ENCODE peak calls at places on chromosomes 2 and 18, in six cellular contexts. Y is PC-3, P is MM.1S, N is GM23338, S is fibroblast of lung, X is H1. I is an unnamed sample.

GRCh38 chr2:2046497-2046896 is 284.6 kb downstream of the MYT1L start:
- DNase-seq in Y (no peak), P (peak; percentile 40), N (no peak), S (no peak), X (no peak), I (no peak)

GRCh38 chr2:10407841-10408648 is 40.1 kb downstream of the ODC1 start:
- DNase-seq in Y (peak; percentile 96), P (peak; percentile 81), N (peak; percentile 34), S (peak; percentile 81), X (no peak), I (peak; percentile 51)

GRCh38 chr2:119574108-119574815 is 30.0 kb downstream of the CFAP221 start:
- DNase-seq in Y (no peak), P (peak; percentile 74), N (no peak), S (no peak), X (no peak), I (peak; percentile 21)

GRCh38 chr2:193371200-193371599 is 1176.5 kb upstream of the TMEFF2 start:
- DNase-seq in Y (no peak), P (no peak), N (peak; percentile 36), S (no peak), X (no peak), I (no peak)

GRCh38 chr2:153770359-153770991 is 101.2 kb upstream of the GALNT13 start:
- DNase-seq in Y (peak; percentile 8), P (no peak), N (peak; percentile 26), S (no peak), X (no peak), I (no peak)

GRCh38 chr2:140808816-140809215 is 1322.0 kb downstream of the LRP1B start:
- DNase-seq in Y (peak; percentile 40), P (peak; percentile 69), N (peak; percentile 65), S (no peak), X (no peak), I (no peak)

GRCh38 chr2:213317929-213318328 is 33.7 kb downstream of the SPAG16 start:
- DNase-seq in Y (peak; percentile 56), P (peak; percentile 34), N (no peak), S (peak; percentile 84), X (no peak), I (no peak)

GRCh38 chr2:55923091-55923977 is at the start of gene EFEMP1:
- DNase-seq in Y (peak; percentile 69), P (peak; percentile 83), N (peak; percentile 89), S (peak; percentile 73), X (no peak), I (no peak)

GRCh38 chr2:229586746-229587705 is 127.3 kb downstream of the DNER start:
- DNase-seq in Y (peak; percentile 93), P (peak; percentile 43), N (peak; percentile 96), S (peak; percentile 70), X (peak; percentile 70), I (no peak)

GRCh38 chr2:48131503-48132293 is 225.4 kb upstream of the FBXO11 start:
- DNase-seq in Y (no peak), P (no peak), N (no peak), S (peak; percentile 65), X (no peak), I (no peak)

GRCh38 chr2:74037379-74037860 is 52.7 kb downstream of the TET3 start:
- DNase-seq in Y (no peak), P (peak; percentile 24), N (no peak), S (peak; percentile 36), X (no peak), I (peak; percentile 54)

GRCh38 chr18:22048221-22048620 is 121.2 kb upstream of the GATA6 start:
- DNase-seq in Y (no peak), P (no peak), N (no peak), S (no peak), X (no peak), I (no peak)

GRCh38 chr18:48951448-48952286 is 902 bp upstream of the SMAD7 start:
- DNase-seq in Y (peak; percentile 61), P (peak; percentile 95), N (peak; percentile 93), S (peak; percentile 89), X (no peak), I (no peak)
- TF ChIP-seq EZH2 in Y (no peak), P (no peak), N (no peak), S (no peak), X (no peak), I (no peak)

DNA sequence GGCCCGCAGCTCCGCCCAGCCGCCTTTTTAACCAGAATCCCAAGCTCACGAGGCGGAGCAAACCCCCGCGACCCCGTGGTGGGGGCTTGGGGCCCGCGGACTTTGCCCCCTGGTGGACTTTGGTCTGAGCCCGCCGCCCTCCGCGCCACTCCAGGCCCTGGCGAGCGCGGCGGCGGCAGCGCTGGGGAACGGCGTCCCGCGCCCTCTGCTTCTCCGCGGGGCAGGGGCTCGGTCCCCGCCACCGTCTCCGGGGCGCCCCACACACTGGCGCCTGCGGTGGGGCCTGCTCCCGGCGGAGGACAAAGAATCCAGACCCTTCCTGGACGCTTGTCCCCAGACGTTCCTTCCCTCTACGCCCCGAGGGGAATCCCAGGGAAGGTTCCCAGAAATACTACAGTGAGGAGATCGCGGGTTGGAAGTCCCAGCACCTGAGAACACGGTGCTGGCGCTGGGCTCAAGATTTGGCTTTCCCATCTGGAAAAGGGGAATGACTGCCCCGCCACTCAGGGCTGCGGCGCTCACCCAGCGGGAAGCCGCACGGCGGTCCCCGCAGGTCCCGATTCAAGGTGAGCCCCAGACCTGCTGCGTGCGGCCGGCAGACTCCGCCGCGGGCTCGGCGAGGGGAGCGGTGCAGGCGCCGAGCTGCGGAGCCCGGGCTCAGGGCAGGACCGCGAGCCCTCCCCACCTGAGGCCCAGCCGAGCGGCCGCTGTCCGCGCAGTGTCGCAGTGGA is at the start of gene HAAO:
- DNase-seq in Y (no peak), P (no peak), N (peak; percentile 83), S (no peak), X (no peak), I (no peak)
- TF ChIP-seq EZH2 in Y (no peak), P (no peak), N (no peak), S (peak; percentile 92), X (no peak), I (no peak)

DNA sequence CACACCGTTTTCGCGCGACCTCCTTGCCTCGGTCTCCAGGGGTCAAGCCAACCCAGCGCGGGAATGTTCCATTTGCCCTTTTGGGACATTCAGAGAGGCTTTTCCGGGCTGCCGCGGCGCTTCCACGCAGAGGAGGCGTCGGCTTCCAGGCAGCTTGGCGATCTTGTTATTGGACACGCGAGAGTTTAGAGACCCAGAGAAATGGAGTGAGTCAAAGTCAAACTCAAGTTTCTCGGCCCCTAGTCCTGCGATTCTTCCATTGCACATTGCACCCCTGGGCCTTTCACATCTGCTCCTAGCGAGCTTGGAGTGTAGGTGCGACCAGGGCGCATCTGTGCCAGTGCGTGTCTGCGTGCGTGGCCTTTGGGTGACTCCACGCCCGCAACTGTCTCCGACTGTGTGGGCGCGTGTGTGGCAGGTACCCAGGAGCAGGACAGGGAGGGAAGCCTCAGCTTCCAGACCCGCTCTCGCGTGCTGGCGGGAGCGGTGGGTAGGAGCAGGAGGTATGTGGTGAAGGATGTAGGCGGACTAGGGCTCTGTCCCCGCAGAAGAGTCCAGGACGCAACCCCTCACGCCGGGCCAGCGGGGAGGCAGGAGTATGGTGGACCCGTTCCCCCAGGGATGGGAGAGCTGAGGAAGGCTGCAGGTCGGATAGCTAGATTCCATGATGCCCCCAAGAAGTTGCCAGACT is 13.5 kb downstream of the SIX3 start:
- DNase-seq in Y (no peak), P (no peak), N (no peak), S (no peak), X (no peak), I (no peak)
- TF ChIP-seq EZH2 in Y (no peak), P (no peak), N (peak; percentile 75), S (peak; percentile 85), X (peak; percentile 94), I (no peak)

GRCh38 chr18:79708412-79708811 is 28.8 kb downstream of the CTDP1 start:
- DNase-seq in Y (no peak), P (no peak), N (no peak), S (no peak), X (no peak), I (no peak)
- TF ChIP-seq EZH2 in Y (no peak), P (no peak), N (no peak), S (no peak), X (no peak), I (no peak)

GRCh38 chr2:72919414-72920316 is 2.3 kb downstream of the EMX1 start:
- DNase-seq in Y (no peak), P (no peak), N (peak; percentile 76), S (no peak), X (no peak), I (no peak)
- TF ChIP-seq EZH2 in Y (no peak), P (no peak), N (peak; percentile 62), S (no peak), X (no peak), I (peak; percentile 77)

DNA sequence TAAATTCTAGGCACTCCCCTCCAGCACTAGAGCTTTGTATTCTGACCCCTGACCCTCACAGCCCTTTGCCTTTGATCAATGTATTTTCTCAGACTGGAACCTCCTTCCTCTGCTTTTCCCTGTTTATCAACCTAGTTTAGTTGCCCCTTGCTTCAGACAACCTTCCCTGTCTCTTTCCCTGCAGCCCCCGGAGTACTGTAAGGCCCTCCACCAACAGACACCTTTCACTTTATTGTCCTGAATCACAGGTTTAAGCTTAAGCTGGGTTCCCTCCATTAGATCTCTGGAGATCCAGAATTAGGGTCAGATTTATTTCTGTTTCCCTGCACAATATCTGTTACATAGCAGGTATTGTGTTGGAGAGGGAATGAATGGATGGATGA is 140.2 kb downstream of the DDX1 start:
- DNase-seq in Y (no peak), P (no peak), N (no peak), S (no peak), X (no peak), I (no peak)
- TF ChIP-seq EZH2 in Y (no peak), P (no peak), N (no peak), S (no peak), X (no peak), I (no peak)

GRCh38 chr2:176099159-176099736 is 347 bp upstream of the HOXD12 start:
- DNase-seq in Y (no peak), P (no peak), N (peak; percentile 48), S (no peak), X (no peak), I (no peak)
- TF ChIP-seq EZH2 in Y (no peak), P (no peak), N (peak; percentile 96), S (no peak), X (no peak), I (no peak)

DNA sequence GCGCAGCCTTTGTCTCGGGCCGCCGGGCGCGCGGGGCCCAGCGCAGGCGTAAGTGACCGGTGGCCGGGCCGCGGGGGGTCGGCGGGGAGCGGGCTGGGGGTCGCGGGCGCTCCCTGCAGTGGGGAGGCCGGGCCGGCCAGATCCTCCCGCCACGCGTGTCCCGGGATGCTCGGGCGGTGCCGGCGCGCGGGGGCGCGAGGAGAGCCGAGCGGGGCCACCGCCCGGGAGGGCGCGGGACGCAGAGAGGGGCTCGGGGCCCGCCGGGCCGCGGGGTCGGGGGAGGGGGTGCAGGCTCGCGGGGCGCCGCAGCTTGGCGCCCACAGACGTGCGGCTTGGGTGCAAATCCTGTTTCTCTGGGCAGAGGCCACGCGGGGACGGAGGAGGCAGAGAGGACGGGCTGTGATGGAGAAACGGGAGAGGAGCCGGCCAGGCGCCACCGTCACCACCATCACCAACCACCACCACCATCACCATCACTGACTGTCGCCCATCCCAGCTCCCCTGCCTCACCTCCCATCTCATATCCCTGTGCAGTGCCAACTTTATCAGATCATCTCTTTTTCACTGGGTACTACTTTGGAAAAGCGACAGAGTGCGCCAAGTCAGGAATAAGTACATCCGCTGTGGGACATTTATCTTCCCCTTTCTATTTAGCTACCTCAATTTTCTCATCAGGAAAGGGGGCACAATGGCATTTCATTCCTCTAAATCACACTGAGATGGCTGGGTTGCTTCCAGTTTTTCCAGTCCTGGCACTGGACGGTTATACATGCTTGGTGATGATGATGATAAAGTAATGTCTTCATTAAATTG is 97.2 kb upstream of the GPR45 start:
- DNase-seq in Y (no peak), P (no peak), N (no peak), S (no peak), X (no peak), I (no peak)
- TF ChIP-seq EZH2 in Y (no peak), P (no peak), N (no peak), S (peak; percentile 89), X (no peak), I (no peak)

I was measured in GM12878.